ENCODE peak calls at places on chromosome X, in five cellular contexts. F, D, R, X and W are unnamed samples.

GRCh38 chrX:9231491-9231890 is 197.6 kb upstream of the FAM9B start:
- DNase-seq in F (no peak), D (no peak), R (no peak), X (no peak), W (no peak)

GRCh38 chrX:2577844-2578444 is 77.2 kb upstream of the DHRSX start:
- DNase-seq in F (no peak), D (no peak), R (no peak), X (no peak), W (no peak)

GRCh38 chrX:150731795-150732194 is 38.6 kb downstream of the MTMR1 start:
- DNase-seq in F (no peak), D (no peak), R (peak; percentile 51), X (no peak), W (no peak)

GRCh38 chrX:5672099-5672498 is 556.6 kb downstream of the NLGN4X start:
- DNase-seq in F (no peak), D (no peak), R (no peak), X (no peak), W (no peak)

GRCh38 chrX:27964432-27964831 is 16.8 kb downstream of the DCAF8L1 start:
- DNase-seq in F (no peak), D (no peak), R (no peak), X (no peak), W (no peak)

GRCh38 chrX:115892787-115893671 is 277.5 kb upstream of the AGTR2 start:
- DNase-seq in F (peak; percentile 77), D (peak; percentile 15), R (peak; percentile 75), X (peak; percentile 54), W (peak; percentile 85)

GRCh38 chrX:70044541-70045245 is 5.0 kb downstream of the AWAT2 start:
- DNase-seq in F (no peak), D (no peak), R (no peak), X (no peak), W (no peak)

GRCh38 chrX:21982311-21982710 is 41.8 kb downstream of the SMS start:
- DNase-seq in F (no peak), D (no peak), R (no peak), X (no peak), W (no peak)

GRCh38 chrX:23981711-23982110 is 45.3 kb downstream of the KLHL15 start:
- DNase-seq in F (no peak), D (peak; percentile 27), R (no peak), X (no peak), W (no peak)

GRCh38 chrX:41322821-41323603 is 10.9 kb upstream of the DDX3X start:
- DNase-seq in F (no peak), D (no peak), R (no peak), X (no peak), W (no peak)

GRCh38 chrX:154799554-154800348 is 5.5 kb downstream of the MPP1 start:
- DNase-seq in F (no peak), D (no peak), R (no peak), X (peak; percentile 84), W (no peak)

GRCh38 chrX:77003956-77004355 is 443.2 kb upstream of the FGF16 start:
- DNase-seq in F (no peak), D (no peak), R (no peak), X (no peak), W (no peak)

GRCh38 chrX:19899234-19899788 is 11.9 kb upstream of the SH3KBP1 start:
- DNase-seq in F (no peak), D (no peak), R (no peak), X (no peak), W (no peak)

GRCh38 chrX:154546354-154547244 is at the start of gene G6PD:
- DNase-seq in F (no peak), D (peak; percentile 78), R (peak; percentile 46), X (peak; percentile 80), W (peak; percentile 79)

GRCh38 chrX:66676990-66677389 is 38.1 kb upstream of the EDA2R start:
- DNase-seq in F (no peak), D (no peak), R (no peak), X (no peak), W (no peak)

GRCh38 chrX:1239681-1240142 is 27.3 kb upstream of the CRLF2 start:
- DNase-seq in F (peak; percentile 64), D (no peak), R (peak; percentile 49), X (no peak), W (no peak)

GRCh38 chrX:108516184-108516583 is 76.5 kb downstream of the COL4A5 start:
- DNase-seq in F (no peak), D (peak; percentile 5), R (no peak), X (no peak), W (peak; percentile 10)

GRCh38 chrX:44935640-44936039 is 62.7 kb downstream of the KDM6A start:
- DNase-seq in F (peak; percentile 60), D (no peak), R (no peak), X (no peak), W (no peak)

GRCh38 chrX:9164086-9164485 is 130.2 kb upstream of the FAM9B start:
- DNase-seq in F (no peak), D (no peak), R (no peak), X (no peak), W (no peak)

GRCh38 chrX:136214551-136214950 is 36.6 kb downstream of the MAP7D3 start:
- DNase-seq in F (no peak), D (no peak), R (no peak), X (no peak), W (no peak)

GRCh38 chrX:109681475-109682081 is 51.5 kb downstream of the ACSL4 start:
- DNase-seq in F (no peak), D (no peak), R (no peak), X (no peak), W (no peak)

GRCh38 chrX:151167791-151168345 is 8.5 kb upstream of the GPR50 start:
- DNase-seq in F (no peak), D (no peak), R (no peak), X (no peak), W (no peak)

GRCh38 chrX:64427281-64427680 is 32.0 kb upstream of the MTMR8 start:
- DNase-seq in F (no peak), D (no peak), R (no peak), X (no peak), W (no peak)

GRCh38 chrX:6660567-6661252 is 125.8 kb upstream of the VCX3A start:
- DNase-seq in F (no peak), D (no peak), R (no peak), X (no peak), W (no peak)

GRCh38 chrX:25019707-25020390 is 4.1 kb upstream of the ARX start:
- DNase-seq in F (no peak), D (no peak), R (no peak), X (no peak), W (no peak)

GRCh38 chrX:48278958-48279357 is 23.8 kb downstream of the SSX1 start:
- DNase-seq in F (peak; percentile 69), D (no peak), R (no peak), X (peak; percentile 38), W (no peak)